ENCODE peak calls at places on chromosomes 6 and 20, in five cellular contexts. One of them, this sample, is unnamed.

GRCh38 chr20:56955673-56956072 is 310.8 kb downstream of the BMP7 start:
- DNase-seq in ovary: no peak
- DNase-seq in lower leg skin: no peak
- DNase-seq in right lobe of liver: no peak
- DNase-seq in testis: no peak
- DNase-seq in this sample: no peak

GRCh38 chr6:18997375-18997826 is 610.3 kb downstream of the RNF144B start:
- DNase-seq in ovary: no peak
- DNase-seq in lower leg skin: no peak
- DNase-seq in right lobe of liver: no peak
- DNase-seq in testis: peak
- DNase-seq in this sample: peak

GRCh38 chr6:99885051-99885450 is 109.0 kb downstream of the MCHR2 start:
- DNase-seq in ovary: no peak
- DNase-seq in lower leg skin: no peak
- DNase-seq in right lobe of liver: no peak
- DNase-seq in testis: no peak
- DNase-seq in this sample: no peak

GRCh38 chr20:4603724-4604123 is 118.0 kb upstream of the PRND start:
- DNase-seq in ovary: no peak
- DNase-seq in lower leg skin: no peak
- DNase-seq in right lobe of liver: no peak
- DNase-seq in testis: no peak
- DNase-seq in this sample: no peak

GRCh38 chr6:36625161-36625919 is 31.2 kb downstream of the SRSF3 start:
- DNase-seq in ovary: peak
- DNase-seq in lower leg skin: peak
- DNase-seq in right lobe of liver: no peak
- DNase-seq in testis: peak
- DNase-seq in this sample: peak

GRCh38 chr20:63706027-63706695 is 1.6 kb downstream of the ARFRP1 start:
- DNase-seq in ovary: no peak
- DNase-seq in lower leg skin: no peak
- DNase-seq in right lobe of liver: no peak
- DNase-seq in testis: no peak
- DNase-seq in this sample: no peak

GRCh38 chr6:106973841-106974336 is 640 bp downstream of the CD24 start:
- DNase-seq in ovary: no peak
- DNase-seq in lower leg skin: no peak
- DNase-seq in right lobe of liver: peak
- DNase-seq in testis: no peak
- DNase-seq in this sample: peak

GRCh38 chr6:48985025-48985424 is 478.0 kb downstream of the MMUT start:
- DNase-seq in ovary: no peak
- DNase-seq in lower leg skin: no peak
- DNase-seq in right lobe of liver: no peak
- DNase-seq in testis: no peak
- DNase-seq in this sample: no peak

GRCh38 chr6:1015819-1016218 is 296.1 kb upstream of the FOXQ1 start:
- DNase-seq in ovary: no peak
- DNase-seq in lower leg skin: no peak
- DNase-seq in right lobe of liver: no peak
- DNase-seq in testis: no peak
- DNase-seq in this sample: peak

GRCh38 chr6:11212625-11213024 is 19.8 kb downstream of the NEDD9 start:
- DNase-seq in ovary: no peak
- DNase-seq in lower leg skin: peak
- DNase-seq in right lobe of liver: no peak
- DNase-seq in testis: no peak
- DNase-seq in this sample: peak

GRCh38 chr6:32622545-32623401 is 14.4 kb upstream of the HLA-DQA1 start:
- DNase-seq in ovary: no peak
- DNase-seq in lower leg skin: no peak
- DNase-seq in right lobe of liver: no peak
- DNase-seq in testis: peak
- DNase-seq in this sample: no peak

GRCh38 chr6:66328181-66328580 is 621.2 kb upstream of the EYS start:
- DNase-seq in ovary: no peak
- DNase-seq in lower leg skin: no peak
- DNase-seq in right lobe of liver: no peak
- DNase-seq in testis: no peak
- DNase-seq in this sample: no peak

GRCh38 chr6:44211284-44211683 is 5.4 kb upstream of the MYMX start:
- DNase-seq in ovary: no peak
- DNase-seq in lower leg skin: no peak
- DNase-seq in right lobe of liver: no peak
- DNase-seq in testis: no peak
- DNase-seq in this sample: no peak
- TF ChIP-seq POLR2A in ovary: no peak
- TF ChIP-seq POLR2A in lower leg skin: no peak
- TF ChIP-seq POLR2A in right lobe of liver: no peak
- TF ChIP-seq POLR2A in testis: no peak
- TF ChIP-seq POLR2A in this sample: no peak

DNA sequence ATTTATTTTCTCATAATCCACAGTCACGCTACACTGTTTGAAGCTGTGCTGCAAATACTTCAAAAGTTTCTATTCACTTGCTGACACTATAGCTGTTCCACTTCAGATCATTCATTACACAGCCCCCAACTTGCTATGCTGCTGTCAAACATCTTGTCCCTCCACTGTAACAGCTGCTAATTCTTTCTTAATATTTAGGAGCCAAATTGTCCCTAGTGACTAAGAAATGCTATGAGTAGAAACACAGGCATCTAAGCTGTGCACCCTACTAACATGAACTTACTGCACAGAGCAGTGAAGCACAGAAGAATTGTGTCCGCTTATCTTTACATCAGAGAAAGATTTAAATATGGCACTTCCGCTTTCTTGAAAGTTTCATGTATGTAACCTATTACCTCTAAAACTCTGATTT is 91.3 kb downstream of the PDE10A start:
- DNase-seq in ovary: no peak
- DNase-seq in lower leg skin: no peak
- DNase-seq in right lobe of liver: no peak
- DNase-seq in testis: no peak
- DNase-seq in this sample: no peak
- TF ChIP-seq POLR2A in ovary: no peak
- TF ChIP-seq POLR2A in lower leg skin: no peak
- TF ChIP-seq POLR2A in right lobe of liver: no peak
- TF ChIP-seq POLR2A in testis: no peak
- TF ChIP-seq POLR2A in this sample: no peak

GRCh38 chr20:46344488-46345162 is 36.3 kb upstream of the CDH22 start:
- DNase-seq in ovary: no peak
- DNase-seq in lower leg skin: no peak
- DNase-seq in right lobe of liver: no peak
- DNase-seq in testis: no peak
- DNase-seq in this sample: no peak
- TF ChIP-seq POLR2A in ovary: no peak
- TF ChIP-seq POLR2A in lower leg skin: no peak
- TF ChIP-seq POLR2A in right lobe of liver: no peak
- TF ChIP-seq POLR2A in testis: no peak
- TF ChIP-seq POLR2A in this sample: no peak

GRCh38 chr20:59324441-59324840 is 24.0 kb downstream of the EDN3 start:
- DNase-seq in ovary: no peak
- DNase-seq in lower leg skin: no peak
- DNase-seq in right lobe of liver: no peak
- DNase-seq in testis: no peak
- DNase-seq in this sample: no peak

GRCh38 chr20:59320850-59321631 is 20.6 kb downstream of the EDN3 start:
- DNase-seq in ovary: no peak
- DNase-seq in lower leg skin: no peak
- DNase-seq in right lobe of liver: no peak
- DNase-seq in testis: no peak
- DNase-seq in this sample: no peak

GRCh38 chr20:59322101-59322500 is 21.7 kb downstream of the EDN3 start:
- DNase-seq in ovary: no peak
- DNase-seq in lower leg skin: no peak
- DNase-seq in right lobe of liver: no peak
- DNase-seq in testis: no peak
- DNase-seq in this sample: no peak

GRCh38 chr20:59320426-59320825 is 20.0 kb downstream of the EDN3 start:
- DNase-seq in ovary: no peak
- DNase-seq in lower leg skin: no peak
- DNase-seq in right lobe of liver: no peak
- DNase-seq in testis: no peak
- DNase-seq in this sample: no peak

GRCh38 chr20:59322813-59323469 is 22.5 kb downstream of the EDN3 start:
- DNase-seq in ovary: no peak
- DNase-seq in lower leg skin: no peak
- DNase-seq in right lobe of liver: no peak
- DNase-seq in testis: no peak
- DNase-seq in this sample: no peak
- TF ChIP-seq POLR2A in ovary: no peak
- TF ChIP-seq POLR2A in lower leg skin: no peak
- TF ChIP-seq POLR2A in right lobe of liver: no peak
- TF ChIP-seq POLR2A in testis: no peak
- TF ChIP-seq POLR2A in this sample: no peak

GRCh38 chr6:26200918-26201721 is 113.9 kb downstream of the HFE start:
- DNase-seq in ovary: no peak
- DNase-seq in lower leg skin: no peak
- DNase-seq in right lobe of liver: no peak
- DNase-seq in testis: no peak
- DNase-seq in this sample: no peak

GRCh38 chr6:26202201-26202611 is 115.0 kb downstream of the HFE start:
- DNase-seq in ovary: no peak
- DNase-seq in lower leg skin: no peak
- DNase-seq in right lobe of liver: no peak
- DNase-seq in testis: no peak
- DNase-seq in this sample: no peak

GRCh38 chr6:26205161-26205624 is 118.0 kb downstream of the HFE start:
- DNase-seq in ovary: peak
- DNase-seq in lower leg skin: peak
- DNase-seq in right lobe of liver: peak
- DNase-seq in testis: peak
- DNase-seq in this sample: peak

GRCh38 chr6:26204332-26205160 is 117.3 kb downstream of the HFE start:
- DNase-seq in ovary: peak
- DNase-seq in lower leg skin: peak
- DNase-seq in right lobe of liver: peak
- DNase-seq in testis: peak
- DNase-seq in this sample: peak

GRCh38 chr6:26202811-26203583 is 115.8 kb downstream of the HFE start:
- DNase-seq in ovary: no peak
- DNase-seq in lower leg skin: no peak
- DNase-seq in right lobe of liver: no peak
- DNase-seq in testis: no peak
- DNase-seq in this sample: no peak
- TF ChIP-seq POLR2A in ovary: no peak
- TF ChIP-seq POLR2A in lower leg skin: no peak
- TF ChIP-seq POLR2A in right lobe of liver: no peak
- TF ChIP-seq POLR2A in testis: no peak
- TF ChIP-seq POLR2A in this sample: no peak

GRCh38 chr6:7106752-7107577 is 796 bp upstream of the RREB1 start:
- DNase-seq in ovary: peak
- DNase-seq in lower leg skin: peak
- DNase-seq in right lobe of liver: peak
- DNase-seq in testis: peak
- DNase-seq in this sample: peak
- TF ChIP-seq POLR2A in ovary: no peak
- TF ChIP-seq POLR2A in lower leg skin: no peak
- TF ChIP-seq POLR2A in right lobe of liver: no peak
- TF ChIP-seq POLR2A in testis: no peak
- TF ChIP-seq POLR2A in this sample: no peak

GRCh38 chr20:32474717-32474966 is 110.5 kb downstream of the NOL4L start:
- DNase-seq in ovary: no peak
- DNase-seq in lower leg skin: no peak
- DNase-seq in right lobe of liver: no peak
- DNase-seq in testis: no peak
- DNase-seq in this sample: no peak

GRCh38 chr20:32473231-32474008 is 111.7 kb downstream of the NOL4L start:
- DNase-seq in ovary: no peak
- DNase-seq in lower leg skin: no peak
- DNase-seq in right lobe of liver: no peak
- DNase-seq in testis: no peak
- DNase-seq in this sample: peak

GRCh38 chr20:32474009-32474716 is 111.0 kb downstream of the NOL4L start:
- DNase-seq in ovary: peak
- DNase-seq in lower leg skin: no peak
- DNase-seq in right lobe of liver: no peak
- DNase-seq in testis: peak
- DNase-seq in this sample: no peak

GRCh38 chr20:32476684-32477593 is 108.2 kb downstream of the NOL4L start:
- DNase-seq in ovary: no peak
- DNase-seq in lower leg skin: no peak
- DNase-seq in right lobe of liver: no peak
- DNase-seq in testis: no peak
- DNase-seq in this sample: peak

GRCh38 chr20:32474967-32475819 is 109.9 kb downstream of the NOL4L start:
- DNase-seq in ovary: peak
- DNase-seq in lower leg skin: peak
- DNase-seq in right lobe of liver: peak
- DNase-seq in testis: peak
- DNase-seq in this sample: peak
- TF ChIP-seq POLR2A in ovary: no peak
- TF ChIP-seq POLR2A in lower leg skin: no peak
- TF ChIP-seq POLR2A in right lobe of liver: no peak
- TF ChIP-seq POLR2A in testis: no peak
- TF ChIP-seq POLR2A in this sample: peak

DNA sequence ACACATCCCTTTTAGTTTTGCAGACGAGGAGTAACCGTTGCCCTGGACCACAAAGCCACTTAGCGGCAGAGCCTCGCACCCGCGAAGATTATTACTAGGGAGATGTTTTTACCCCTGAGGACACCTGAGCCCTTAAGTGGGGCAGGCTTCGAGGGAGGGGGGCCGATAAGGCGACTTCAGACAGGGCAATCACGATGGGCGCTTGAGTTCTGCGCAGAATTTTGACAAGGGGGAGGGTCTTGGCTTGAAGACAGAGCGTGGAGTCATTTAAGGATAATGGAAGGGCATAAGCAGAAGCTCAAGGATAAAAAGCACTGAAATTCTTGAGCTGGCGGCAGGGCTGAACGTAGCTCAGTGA is 629 bp upstream of the TTK start:
- DNase-seq in ovary: no peak
- DNase-seq in lower leg skin: peak
- DNase-seq in right lobe of liver: peak
- DNase-seq in testis: peak
- DNase-seq in this sample: peak
- TF ChIP-seq POLR2A in ovary: no peak
- TF ChIP-seq POLR2A in lower leg skin: no peak
- TF ChIP-seq POLR2A in right lobe of liver: no peak
- TF ChIP-seq POLR2A in testis: no peak
- TF ChIP-seq POLR2A in this sample: no peak

DNA sequence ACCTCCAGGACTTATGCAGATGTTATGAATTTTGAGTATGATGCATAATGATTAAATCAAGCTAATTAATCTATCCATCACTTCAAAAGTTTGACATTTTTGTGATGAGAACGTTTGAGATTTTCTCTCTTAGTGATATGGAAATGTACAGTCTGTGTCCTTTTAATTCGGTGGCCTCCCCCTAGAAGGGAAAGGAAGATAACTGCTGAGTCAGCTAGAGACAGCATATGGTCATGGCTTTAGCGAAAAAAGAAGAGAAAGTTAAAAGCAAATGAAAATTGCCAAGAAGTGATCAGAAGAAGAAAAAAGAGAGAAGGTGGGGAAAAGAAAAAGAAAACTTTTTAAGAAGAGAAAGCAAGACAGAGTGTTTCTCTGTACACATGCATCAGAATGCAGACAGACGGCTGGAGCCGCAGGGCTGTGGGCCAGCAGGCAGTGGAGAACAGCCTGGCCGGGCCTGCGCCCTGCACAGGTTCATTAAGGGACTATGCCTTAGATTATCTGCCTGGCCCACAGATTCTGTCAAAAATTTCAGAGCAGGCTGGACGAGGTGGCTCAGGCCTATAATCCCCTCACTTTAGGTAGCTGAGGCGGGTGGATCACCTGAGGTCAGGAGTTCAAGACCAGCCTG is 7.7 kb downstream of the PRR18 start:
- DNase-seq in ovary: no peak
- DNase-seq in lower leg skin: no peak
- DNase-seq in right lobe of liver: no peak
- DNase-seq in testis: no peak
- DNase-seq in this sample: no peak
- TF ChIP-seq POLR2A in ovary: no peak
- TF ChIP-seq POLR2A in lower leg skin: no peak
- TF ChIP-seq POLR2A in right lobe of liver: no peak
- TF ChIP-seq POLR2A in testis: no peak
- TF ChIP-seq POLR2A in this sample: no peak

This sample was measured in body of pancreas.